ENCODE peak calls at places on chromosomes 6 and 20, in eight cellular contexts. M is A549, P is right lobe of liver, X is psoas muscle, L is adrenal gland, J is left ventricle myocardium inferior, K is left lung, F is Peyer's patch. G is an unnamed sample.
A peak's percentile ranks its signal among the peaks of the same experiment; 100 is the strongest.

GRCh38 chr6:116564921-116565872 is 6.1 kb upstream of the RWDD1 start:
- DNase-seq in M (no peak), P (peak; percentile 21), J (peak; percentile 34), X (peak; percentile 23), K (peak; percentile 79), L (peak; percentile 18), F (no peak), G (peak; percentile 30)

GRCh38 chr20:33348136-33348937 is 53.0 kb downstream of the CDK5RAP1 start:
- DNase-seq in P (no peak), M (no peak), F (no peak), J (no peak), L (no peak), X (no peak), K (no peak), G (no peak)

GRCh38 chr6:13120483-13121482 is 207.6 kb downstream of the TBC1D7 start:
- DNase-seq in L (no peak), P (no peak), X (no peak), F (no peak), J (peak; percentile 41), K (no peak), M (no peak), G (peak; percentile 38)

GRCh38 chr20:46456255-46457028 is 50.0 kb upstream of the ELMO2 start:
- DNase-seq in L (no peak), M (no peak), X (no peak), K (no peak), P (no peak), J (no peak), F (no peak), G (no peak)

GRCh38 chr6:7728855-7729590 is 3.1 kb downstream of the BMP6 start:
- DNase-seq in L (no peak), F (no peak), P (no peak), X (no peak), M (no peak), K (no peak), J (no peak), G (peak; percentile 21)

GRCh38 chr20:57847104-57847503 is 137.3 kb upstream of the PMEPA1 start:
- DNase-seq in L (no peak), F (no peak), P (no peak), M (no peak), X (no peak), J (no peak), K (no peak), G (no peak)

GRCh38 chr6:87436435-87436834 is 28.7 kb downstream of the CFAP206 start:
- DNase-seq in P (peak; percentile 19), L (peak; percentile 50), F (no peak), J (no peak), M (peak; percentile 15), K (no peak), X (no peak), G (peak; percentile 86)

GRCh38 chr20:14709439-14709838 is 372.0 kb upstream of the FLRT3 start:
- DNase-seq in K (no peak), L (no peak), X (no peak), P (no peak), M (no peak), J (no peak), F (no peak), G (no peak)

GRCh38 chr6:28922841-28923317 is 906 bp downstream of the TRIM27 start:
- DNase-seq in M (no peak), J (peak; percentile 47), X (no peak), K (no peak), P (peak; percentile 64), F (peak; percentile 39), L (peak; percentile 63), G (peak; percentile 56)

GRCh38 chr6:123829302-123829953 is 25.8 kb downstream of the NKAIN2 start:
- DNase-seq in L (no peak), K (no peak), F (no peak), P (no peak), J (no peak), X (no peak), M (no peak), G (no peak)

GRCh38 chr6:45115696-45116095 is 212.4 kb upstream of the RUNX2 start:
- DNase-seq in L (no peak), M (no peak), K (no peak), P (no peak), X (no peak), F (no peak), J (no peak), G (peak; percentile 60)

GRCh38 chr20:35226126-35226774 is at the start of gene MMP24:
- DNase-seq in L (no peak), P (no peak), M (no peak), X (no peak), F (no peak), J (no peak), K (no peak), G (no peak)

GRCh38 chr6:34680802-34681515 is 15.6 kb downstream of the ILRUN start:
- DNase-seq in J (no peak), X (no peak), L (no peak), P (no peak), K (no peak), F (no peak), M (no peak), G (no peak)

GRCh38 chr20:51917886-51918545 is 115.7 kb upstream of the SALL4 start:
- DNase-seq in F (no peak), J (no peak), L (no peak), X (no peak), P (no peak), K (no peak), M (no peak), G (no peak)

GRCh38 chr20:37573626-37574198 is 46.0 kb upstream of the BLCAP start:
- DNase-seq in J (no peak), F (no peak), X (no peak), L (no peak), K (no peak), M (no peak), P (no peak), G (no peak)

GRCh38 chr6:108581932-108582500 is 21.3 kb downstream of the FOXO3 start:
- DNase-seq in M (no peak), X (no peak), F (no peak), L (no peak), P (no peak), K (no peak), J (no peak), G (no peak)

GRCh38 chr6:35769211-35769610 is 7.2 kb upstream of the CLPSL2 start:
- DNase-seq in J (no peak), L (no peak), M (no peak), X (no peak), F (no peak), K (no peak), P (no peak), G (no peak)

GRCh38 chr20:33030076-33030475 is 1.4 kb upstream of the BPIFB6 start:
- DNase-seq in M (no peak), K (no peak), F (no peak), J (no peak), L (no peak), X (no peak), P (no peak), G (no peak)

GRCh38 chr20:58883243-58883691 is 30.8 kb downstream of the GNAS start:
- DNase-seq in M (no peak), J (no peak), K (no peak), X (no peak), L (no peak), F (no peak), P (no peak), G (no peak)

GRCh38 chr20:13800728-13801134 is 15.9 kb downstream of the NDUFAF5 start:
- DNase-seq in K (no peak), J (peak; percentile 94), M (no peak), F (peak; percentile 26), P (peak; percentile 94), X (peak; percentile 93), L (peak; percentile 63), G (peak; percentile 97)

GRCh38 chr6:33790306-33790855 is 1.5 kb upstream of the LEMD2 start:
- DNase-seq in P (no peak), J (no peak), F (no peak), L (no peak), M (no peak), X (no peak), K (peak; percentile 6), G (no peak)

GRCh38 chr6:160919713-160920112 is 71.9 kb upstream of the MAP3K4 start:
- DNase-seq in L (no peak), P (no peak), F (no peak), K (no peak), M (no peak), X (no peak), J (no peak), G (no peak)

GRCh38 chr6:82022614-82023102 is 224.9 kb downstream of the IBTK start:
- DNase-seq in M (no peak), J (no peak), X (no peak), F (no peak), P (no peak), K (no peak), L (no peak), G (peak; percentile 16)

GRCh38 chr6:150689900-150690590 is 90.4 kb downstream of the PLEKHG1 start:
- DNase-seq in J (no peak), L (no peak), F (peak; percentile 55), P (no peak), M (no peak), K (no peak), X (no peak), G (no peak)

GRCh38 chr6:150692604-150693003 is 92.9 kb downstream of the PLEKHG1 start:
- DNase-seq in J (no peak), X (no peak), K (no peak), L (no peak), F (no peak), M (no peak), P (no peak), G (no peak)

GRCh38 chr6:150691463-150691862 is 91.8 kb downstream of the PLEKHG1 start:
- DNase-seq in L (no peak), X (no peak), M (no peak), J (no peak), K (no peak), F (no peak), P (no peak), G (no peak)

GRCh38 chr6:150693404-150693803 is 93.7 kb downstream of the PLEKHG1 start:
- DNase-seq in X (no peak), K (no peak), P (no peak), F (no peak), J (no peak), L (no peak), M (no peak), G (no peak)

GRCh38 chr6:150690681-150691080 is 91.0 kb downstream of the PLEKHG1 start:
- DNase-seq in F (no peak), P (no peak), K (no peak), J (no peak), M (no peak), X (no peak), L (no peak), G (no peak)
- H3K4me1 ChIP-seq in F (no peaks in the 10 kb centered on the region), P (no peaks in the 10 kb centered on the region), K (no peaks in the 10 kb centered on the region), J (peaks cover 90% of the 10 kb centered on the region), M (no peaks in the 10 kb centered on the region), X (no peaks in the 10 kb centered on the region), L (no peaks in the 10 kb centered on the region), G (no peaks in the 10 kb centered on the region)

GRCh38 chr20:56111951-56112730 is 106.8 kb upstream of the CBLN4 start:
- DNase-seq in F (no peak), X (no peak), M (no peak), L (no peak), J (no peak), K (no peak), P (no peak), G (no peak)
- H3K9me3 ChIP-seq in F (no peaks in the 10 kb centered on the region), X (peaks cover 4% of the 10 kb centered on the region), M (no peaks in the 10 kb centered on the region), L (no peaks in the 10 kb centered on the region), J (peaks cover 4% of the 10 kb centered on the region), K (peaks cover 5% of the 10 kb centered on the region), P (no peaks in the 10 kb centered on the region), G (no peaks in the 10 kb centered on the region)

GRCh38 chr20:62777528-62777830 is 18.8 kb upstream of the MRGBP start:
- DNase-seq in M (no peak), F (no peak), X (no peak), K (no peak), L (no peak), P (no peak), J (no peak), G (no peak)
- H3K4me1 ChIP-seq in M (no peaks in the 10 kb centered on the region), F (peaks cover 9% of the 10 kb centered on the region), X (peaks cover 5% of the 10 kb centered on the region), K (peaks cover 41% of the 10 kb centered on the region), L (peaks cover 6% of the 10 kb centered on the region), P (peaks cover 18% of the 10 kb centered on the region), J (peaks cover 8% of the 10 kb centered on the region), G (no peaks in the 10 kb centered on the region)

GRCh38 chr6:67883500-67884366 is 751.3 kb upstream of the ADGRB3 start:
- DNase-seq in K (no peak), P (no peak), L (no peak), F (no peak), X (no peak), M (no peak), J (no peak), G (no peak)
- H3K9me3 ChIP-seq in K (peaks cover 43% of the 10 kb centered on the region), P (no peaks in the 10 kb centered on the region), L (no peaks in the 10 kb centered on the region), F (no peaks in the 10 kb centered on the region), X (no peaks in the 10 kb centered on the region), M (no peaks in the 10 kb centered on the region), J (peaks cover 32% of the 10 kb centered on the region), G (no peaks in the 10 kb centered on the region)